ENCODE peak calls at places on chromosomes 2 and 18, in six cellular contexts. H, V, P, N, G and E are unnamed samples.

GRCh38 chr2:72115361-72116080 is 32.1 kb downstream of the CYP26B1 start:
- DNase-seq in P (peak), H (no peak), G (peak), N (peak), V (peak), E (peak)

GRCh38 chr2:54377901-54378493 is 78.1 kb upstream of the SPTBN1 start:
- DNase-seq in H (no peak), G (no peak), N (no peak), P (no peak), V (no peak), E (no peak)

GRCh38 chr2:157334797-157335196 is 9.2 kb upstream of the ERMN start:
- DNase-seq in P (no peak), H (no peak), G (no peak), V (no peak), N (no peak), E (no peak)

GRCh38 chr18:50055474-50055873 is 139.5 kb downstream of the MYO5B start:
- DNase-seq in H (no peak), G (no peak), N (no peak), P (no peak), V (no peak), E (no peak)

GRCh38 chr2:45745231-45745630 is 93.8 kb downstream of the PRKCE start:
- DNase-seq in N (peak), G (peak), V (no peak), H (no peak), P (no peak), E (no peak)

GRCh38 chr2:86825020-86825727 is 34.5 kb upstream of the CD8A start:
- DNase-seq in P (no peak), G (no peak), N (no peak), H (peak), V (no peak), E (no peak)

GRCh38 chr2:173830169-173830568 is 135.0 kb downstream of the SP3 start:
- DNase-seq in H (no peak), G (no peak), V (no peak), N (peak), P (no peak), E (peak)

GRCh38 chr18:60050821-60051220 is 151.0 kb downstream of the PMAIP1 start:
- DNase-seq in G (no peak), P (no peak), H (no peak), N (no peak), V (no peak), E (no peak)

GRCh38 chr2:168830958-168831357 is 28.5 kb downstream of the NOSTRIN start:
- DNase-seq in V (no peak), G (no peak), H (no peak), N (no peak), P (no peak), E (no peak)

GRCh38 chr2:218013289-218013688 is 10.5 kb upstream of the TNS1 start:
- DNase-seq in G (no peak), N (no peak), P (no peak), V (no peak), H (no peak), E (no peak)

GRCh38 chr2:64982311-64982857 is 6.8 kb upstream of the SLC1A4 start:
- DNase-seq in N (no peak), G (no peak), P (no peak), H (no peak), V (no peak), E (no peak)

GRCh38 chr2:15941483-15941853 is 1.1 kb downstream of the MYCN start:
- DNase-seq in N (no peak), P (peak), V (no peak), G (no peak), H (no peak), E (no peak)

GRCh38 chr2:241563031-241563507 is 4.5 kb downstream of the BOK start:
- DNase-seq in N (no peak), P (no peak), G (no peak), V (no peak), H (no peak), E (no peak)

GRCh38 chr2:227939271-227940027 is 68.0 kb downstream of the DAW1 start:
- DNase-seq in P (peak), V (no peak), N (peak), G (peak), H (no peak), E (peak)

GRCh38 chr18:54672846-54673475 is 81.9 kb downstream of the DYNAP start:
- DNase-seq in N (peak), H (no peak), G (peak), V (no peak), P (no peak), E (no peak)

GRCh38 chr2:31238126-31238905 is 4.4 kb downstream of the EHD3 start:
- DNase-seq in H (peak), V (no peak), P (no peak), G (no peak), N (no peak), E (no peak)

GRCh38 chr2:164739966-164740365 is 101.7 kb downstream of the COBLL1 start:
- DNase-seq in G (peak), N (peak), H (no peak), P (peak), V (no peak), E (peak)

GRCh38 chr2:224433442-224433841 is 31.5 kb upstream of the FAM124B start:
- DNase-seq in N (no peak), P (no peak), H (no peak), G (no peak), V (no peak), E (no peak)

GRCh38 chr2:209094221-209094620 is 329.6 kb upstream of the MAP2 start:
- DNase-seq in V (no peak), P (no peak), H (no peak), N (no peak), G (no peak), E (no peak)

GRCh38 chr2:188326669-188327301 is 35.1 kb downstream of the GULP1 start:
- DNase-seq in V (no peak), H (no peak), P (peak), G (no peak), N (peak), E (no peak)

GRCh38 chr2:98556634-98557033 is 51.7 kb downstream of the COA5 start:
- DNase-seq in H (no peak), N (no peak), G (no peak), V (no peak), P (no peak), E (no peak)

GRCh38 chr2:133859578-133859977 is 291.3 kb upstream of the NCKAP5 start:
- DNase-seq in H (no peak), V (no peak), G (no peak), P (no peak), N (no peak), E (no peak)

GRCh38 chr18:62368100-62368499 is 43.0 kb downstream of the TNFRSF11A start:
- DNase-seq in H (no peak), N (no peak), G (peak), P (no peak), V (no peak), E (no peak)

GRCh38 chr2:48380989-48381625 is 148.8 kb upstream of the STON1 start:
- DNase-seq in N (no peak), H (no peak), V (no peak), G (peak), P (no peak), E (no peak)

GRCh38 chr18:46053368-46054095 is 18.5 kb downstream of the PSTPIP2 start:
- DNase-seq in G (no peak), V (no peak), H (no peak), P (no peak), N (peak), E (no peak)

GRCh38 chr2:1970341-1970740 is 226.0 kb upstream of the PXDN start:
- DNase-seq in P (no peak), N (no peak), V (no peak), H (no peak), G (no peak), E (no peak)

GRCh38 chr18:8625693-8626092 is 16.5 kb downstream of the RAB12 start:
- DNase-seq in P (no peak), G (no peak), H (no peak), V (no peak), N (no peak), E (no peak)

GRCh38 chr2:69386789-69387734 is at the start of gene GFPT1:
- DNase-seq in G (peak), V (peak), P (peak), H (peak), N (peak), E (peak)

GRCh38 chr2:241638063-241638660 is 669 bp downstream of the ATG4B start:
- DNase-seq in H (no peak), N (no peak), G (no peak), V (no peak), P (peak), E (no peak)

GRCh38 chr2:7707723-7708122 is 790.5 kb downstream of the RNF144A start:
- DNase-seq in N (peak), V (no peak), P (no peak), G (peak), H (no peak), E (peak)

GRCh38 chr2:4340536-4340935 is 637.2 kb downstream of the DCDC2C start:
- DNase-seq in H (no peak), G (peak), P (no peak), V (no peak), N (no peak), E (peak)

GRCh38 chr2:200405599-200406298 is 99.3 kb downstream of the SPATS2L start:
- DNase-seq in H (no peak), G (peak), N (peak), V (peak), P (peak), E (peak)

DNA sequence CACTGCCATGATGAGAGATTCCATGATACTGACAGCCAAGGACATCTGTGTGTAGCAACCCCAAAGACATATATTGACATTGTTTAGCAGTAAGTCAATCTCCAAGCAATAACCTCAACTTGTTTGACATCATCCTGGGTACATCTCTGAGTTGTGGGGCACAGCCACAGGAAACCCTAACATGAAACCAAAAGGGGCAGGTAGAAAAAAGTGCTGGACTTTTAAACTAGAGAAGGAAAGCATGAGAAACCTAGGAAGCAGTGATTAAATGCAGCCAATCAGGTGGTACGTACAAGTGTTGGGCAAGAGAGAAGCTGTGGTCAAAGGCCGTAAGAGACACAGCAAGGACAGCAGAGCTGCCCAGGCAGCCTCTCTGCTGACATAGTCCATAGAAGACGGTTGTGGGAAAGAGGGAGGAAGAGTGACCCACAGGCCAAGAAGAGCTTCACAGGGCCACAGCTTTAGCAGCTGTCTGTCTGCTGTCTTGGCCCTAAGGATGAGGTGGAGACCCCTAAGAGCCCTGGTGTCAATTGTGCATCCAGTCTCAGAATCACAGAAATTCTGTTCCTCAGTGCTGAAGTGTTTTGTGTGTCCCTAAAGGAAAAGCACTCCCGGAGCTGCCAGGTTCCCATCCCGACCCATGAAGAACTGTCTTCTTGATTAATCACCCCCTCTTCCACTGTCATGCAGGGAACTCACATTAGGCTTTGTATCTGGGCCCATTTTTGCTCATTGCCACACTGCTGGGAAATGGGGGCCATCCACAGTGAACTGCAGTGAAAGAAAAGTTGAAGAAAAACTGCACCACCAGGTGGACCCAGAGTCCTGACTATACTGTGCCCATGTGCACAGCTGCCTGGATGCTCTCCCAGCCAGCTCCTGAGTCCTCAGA is 25.4 kb upstream of the CHN1 start:
- DNase-seq in P (peak), H (no peak), V (peak), N (peak), G (peak), E (peak)
- TF ChIP-seq CTCF in P (peak), H (no peak), V (peak), N (peak), G (peak), E (peak)

DNA sequence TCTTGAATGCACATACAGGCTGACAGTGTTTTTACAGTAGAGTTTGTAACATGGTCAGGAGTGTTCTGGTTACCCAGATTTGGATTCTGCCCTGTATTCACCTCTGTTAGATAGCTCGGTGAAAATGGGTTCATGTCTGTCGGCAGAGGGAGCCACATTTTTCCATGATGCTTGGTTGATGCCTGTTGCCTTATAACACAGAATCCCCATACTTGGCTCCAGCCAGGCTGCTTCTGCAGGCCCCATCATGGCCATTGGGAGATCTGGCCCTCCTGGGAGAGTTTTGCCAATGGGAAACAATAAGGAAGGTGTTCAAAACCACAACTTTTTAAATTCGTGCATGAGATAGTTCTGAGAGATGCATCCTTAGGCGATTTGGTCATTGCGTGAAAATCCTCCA is 78.1 kb downstream of the WDSUB1 start:
- DNase-seq in N (no peak), V (no peak), H (no peak), G (no peak), P (no peak), E (no peak)
- TF ChIP-seq CTCF in N (no peak), V (peak), H (no peak), G (no peak), P (no peak), E (no peak)

DNA sequence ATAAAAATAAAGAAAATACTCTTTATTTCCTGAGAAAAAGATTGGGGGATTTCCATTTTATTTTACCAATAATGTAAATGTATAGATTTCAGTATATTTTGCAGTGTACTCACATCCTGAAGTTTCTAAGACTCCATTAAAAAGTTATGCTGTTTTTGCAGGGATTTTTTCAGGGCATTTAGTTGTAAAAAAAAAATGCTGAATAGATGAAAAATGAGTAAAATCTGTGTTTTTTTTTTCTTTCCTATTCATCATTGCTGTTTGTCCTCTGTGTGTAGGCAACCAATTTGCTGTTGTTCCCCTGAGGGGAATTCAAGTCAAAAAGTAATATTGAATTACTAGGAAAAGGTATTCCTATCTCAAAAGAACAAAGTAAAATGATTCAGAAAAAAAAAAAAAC is 66.3 kb downstream of the MEIS1 start:
- DNase-seq in V (no peak), N (no peak), P (no peak), H (no peak), G (no peak), E (no peak)
- TF ChIP-seq CTCF in V (no peak), N (no peak), P (no peak), H (no peak), G (no peak), E (no peak)

GRCh38 chr2:42116195-42117181 is 52.7 kb upstream of the EML4 start:
- DNase-seq in P (no peak), H (no peak), G (no peak), V (no peak), N (peak), E (no peak)

GRCh38 chr2:42115588-42115987 is 53.6 kb upstream of the EML4 start:
- DNase-seq in N (no peak), G (no peak), H (no peak), P (no peak), V (no peak), E (no peak)

GRCh38 chr2:42117923-42118758 is 51.0 kb upstream of the EML4 start:
- DNase-seq in H (no peak), P (peak), G (peak), V (no peak), N (peak), E (peak)

GRCh38 chr2:42117182-42117579 is 52.0 kb upstream of the EML4 start:
- DNase-seq in G (no peak), N (no peak), V (no peak), P (no peak), H (no peak), E (no peak)

GRCh38 chr2:42118759-42119569 is 50.2 kb upstream of the EML4 start:
- DNase-seq in P (no peak), G (no peak), H (no peak), V (no peak), N (no peak), E (no peak)
- TF ChIP-seq CTCF in P (no peak), G (no peak), H (no peak), V (no peak), N (no peak), E (no peak)

GRCh38 chr2:189439342-189439741 is 1.9 kb upstream of the WDR75 start:
- DNase-seq in N (no peak), H (no peak), V (no peak), G (no peak), P (no peak), E (no peak)
- TF ChIP-seq CTCF in N (peak), H (no peak), V (peak), G (no peak), P (peak), E (no peak)

GRCh38 chr2:238277695-238278094 is 10.7 kb downstream of the PER2 start:
- DNase-seq in V (no peak), H (no peak), N (no peak), P (no peak), G (no peak), E (no peak)
- TF ChIP-seq CTCF in V (no peak), H (no peak), N (no peak), P (peak), G (peak), E (no peak)